ENCODE peak calls at places on chromosomes 13 and 19, in nine cellular contexts. T, R, I, Q, G, B, S, J and F are unnamed samples.
A peak's percentile ranks its signal among the peaks of the same experiment; 100 is the strongest.

GRCh38 chr13:106291006-106291405 is 244.5 kb downstream of the EFNB2 start:
- DNase-seq in I (no peak), B (peak; percentile 30), G (no peak), T (no peak), R (no peak), Q (no peak), J (no peak), S (no peak), F (no peak)

GRCh38 chr13:68976287-68976686 is 1131.3 kb upstream of the ATXN8OS start:
- DNase-seq in J (no peak), R (no peak), Q (no peak), B (no peak), T (no peak), G (no peak), S (no peak), I (no peak), F (no peak)

GRCh38 chr13:80509264-80509663 is 168.3 kb upstream of the SPRY2 start:
- DNase-seq in S (no peak), R (no peak), B (no peak), T (no peak), G (no peak), I (no peak), J (no peak), Q (no peak), F (no peak)

GRCh38 chr13:72651196-72651595 is 76.2 kb downstream of the MZT1 start:
- DNase-seq in T (no peak), I (no peak), B (peak; percentile 46), G (no peak), J (no peak), R (no peak), S (no peak), Q (no peak), F (no peak)

GRCh38 chr13:74280093-74280794 is 146.0 kb upstream of the KLF12 start:
- DNase-seq in S (no peak), J (no peak), B (no peak), R (no peak), I (no peak), T (no peak), Q (no peak), G (no peak), F (no peak)

GRCh38 chr13:110815471-110816204 is 99.2 kb downstream of the ANKRD10 start:
- DNase-seq in T (no peak), S (no peak), R (no peak), Q (no peak), I (no peak), B (peak; percentile 36), G (no peak), J (no peak), F (no peak)

GRCh38 chr13:72536668-72537399 is 190.6 kb downstream of the MZT1 start:
- DNase-seq in S (no peak), I (no peak), J (no peak), Q (no peak), R (peak; percentile 12), T (no peak), B (no peak), G (no peak), F (no peak)

GRCh38 chr19:35856001-35856400 is 710 bp upstream of the KIRREL2 start:
- DNase-seq in S (no peak), R (no peak), I (no peak), Q (no peak), B (no peak), G (no peak), J (no peak), T (no peak), F (no peak)